ENCODE peak calls at places on chromosomes 6 and 20, in seven cellular contexts. I is esophagus squamous epithelium; H is breast epithelium; U is IMR-90; X is heart left ventricle; F is CD8-positive, alpha-beta T cell; Y is mesendoderm. L is an unnamed sample.
A peak's percentile ranks its signal among the peaks of the same experiment; 100 is the strongest.

GRCh38 chr6:124879992-124880355 is 82.3 kb upstream of the RNF217 start:
- DNase-seq in I (no peak), H (no peak), U (no peak), X (no peak), F (no peak), Y (no peak), L (no peak)

GRCh38 chr20:49750611-49751396 is 37.1 kb upstream of the B4GALT5 start:
- DNase-seq in I (no peak), H (no peak), U (no peak), X (no peak), F (no peak), Y (no peak), L (no peak)

GRCh38 chr6:110543106-110543505 is 66.7 kb upstream of the SLC22A16 start:
- DNase-seq in I (no peak), H (peak; percentile 62), U (no peak), X (peak; percentile 35), F (no peak), Y (no peak), L (no peak)

GRCh38 chr20:25084616-25085187 is 2.8 kb upstream of the VSX1 start:
- DNase-seq in I (no peak), H (peak; percentile 15), U (no peak), X (no peak), F (no peak), Y (no peak), L (no peak)

GRCh38 chr6:41716516-41717446 is 18.6 kb downstream of the TFEB start:
- DNase-seq in I (no peak), H (no peak), U (no peak), X (peak; percentile 61), F (no peak), Y (no peak), L (no peak)

GRCh38 chr20:62475027-62475818 is 572 bp downstream of the GATA5 start:
- DNase-seq in I (no peak), H (no peak), U (no peak), X (no peak), F (no peak), Y (peak; percentile 34), L (no peak)

GRCh38 chr20:15653396-15654207 is 919.6 kb downstream of the KIF16B start:
- DNase-seq in I (no peak), H (no peak), U (peak; percentile 48), X (no peak), F (no peak), Y (no peak), L (no peak)

GRCh38 chr20:47438464-47439381 is 63.0 kb upstream of the NCOA3 start:
- DNase-seq in I (no peak), H (peak; percentile 37), U (no peak), X (no peak), F (no peak), Y (peak; percentile 68), L (peak; percentile 56)

GRCh38 chr6:39777661-39778060 is 14.5 kb upstream of the DAAM2 start:
- DNase-seq in I (no peak), H (no peak), U (no peak), X (peak; percentile 52), F (no peak), Y (no peak), L (no peak)

GRCh38 chr6:39772559-39773283 is 19.5 kb upstream of the DAAM2 start:
- DNase-seq in I (no peak), H (no peak), U (peak; percentile 63), X (no peak), F (no peak), Y (no peak), L (no peak)

GRCh38 chr6:39776581-39776980 is 15.6 kb upstream of the DAAM2 start:
- DNase-seq in I (no peak), H (no peak), U (no peak), X (no peak), F (no peak), Y (peak; percentile 37), L (no peak)

GRCh38 chr6:39778581-39779270 is 13.4 kb upstream of the DAAM2 start:
- DNase-seq in I (no peak), H (no peak), U (peak; percentile 40), X (no peak), F (no peak), Y (no peak), L (no peak)

DNA sequence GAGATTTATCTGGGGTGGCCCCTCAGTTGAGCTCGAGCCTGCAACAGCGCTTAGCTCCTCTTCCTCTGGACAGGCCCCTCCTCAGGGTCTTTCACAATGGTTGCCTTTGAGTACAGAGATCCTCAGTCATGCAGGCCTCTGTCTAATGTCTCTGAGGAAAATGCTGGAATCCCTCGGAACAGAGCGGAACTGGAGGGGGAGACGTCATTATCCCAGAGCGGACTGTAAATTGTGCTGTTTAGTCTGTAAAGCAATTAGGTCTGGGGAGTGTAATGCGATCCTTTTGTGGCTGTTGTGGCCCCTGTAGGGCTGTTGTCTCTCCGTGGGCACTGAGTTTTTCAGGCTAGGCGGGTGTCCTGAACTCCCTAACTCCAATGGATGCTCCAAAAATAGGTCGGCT is 15.0 kb upstream of the DAAM2 start:
- DNase-seq in I (no peak), H (no peak), U (no peak), X (no peak), F (no peak), Y (no peak), L (no peak)
- H3K27ac ChIP-seq in I (peak overlapping the region; percentile 60), H (no peak overlapping the region), U (no peak overlapping the region), X (no peak overlapping the region), F (no peak overlapping the region), Y (no peak overlapping the region), L (no peak overlapping the region)

DNA sequence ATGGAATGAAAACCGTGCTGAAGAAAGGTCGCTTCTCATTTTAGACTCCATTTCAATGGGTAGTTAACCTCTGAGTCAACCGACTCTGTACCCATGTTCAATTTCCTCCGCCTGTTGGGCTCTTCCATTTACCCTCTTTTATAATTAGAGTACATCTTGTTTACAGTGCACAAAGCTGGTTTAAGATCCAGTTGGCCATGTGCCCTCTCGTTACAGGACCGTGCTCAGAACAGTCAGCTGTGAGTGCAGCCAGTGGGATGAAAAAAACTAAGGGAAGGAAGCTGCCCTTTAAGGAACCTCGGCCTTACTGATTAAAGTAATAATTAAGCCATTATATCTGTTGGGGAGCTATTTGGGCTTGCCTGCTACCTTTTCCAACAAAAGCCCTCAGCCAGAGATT is 68.7 kb downstream of the TMEM170B start:
- DNase-seq in I (no peak), H (peak; percentile 20), U (no peak), X (no peak), F (no peak), Y (no peak), L (no peak)
- H3K27ac ChIP-seq in I (peak overlapping the region; percentile 77), H (peak overlapping the region; percentile 25), U (no peak overlapping the region), X (no peak overlapping the region), F (no peak overlapping the region), Y (no peak overlapping the region), L (no peak overlapping the region)

GRCh38 chr6:45931254-45931653 is 84.4 kb downstream of the CLIC5 start:
- DNase-seq in I (no peak), H (no peak), U (no peak), X (no peak), F (no peak), Y (no peak), L (no peak)

GRCh38 chr6:45929421-45930361 is 86.0 kb downstream of the CLIC5 start:
- DNase-seq in I (no peak), H (no peak), U (no peak), X (no peak), F (no peak), Y (no peak), L (peak; percentile 25)

GRCh38 chr6:45928721-45929305 is 86.8 kb downstream of the CLIC5 start:
- DNase-seq in I (no peak), H (no peak), U (no peak), X (no peak), F (no peak), Y (no peak), L (no peak)

GRCh38 chr6:45927421-45928234 is 88.0 kb downstream of the CLIC5 start:
- DNase-seq in I (no peak), H (no peak), U (no peak), X (no peak), F (no peak), Y (no peak), L (no peak)

DNA sequence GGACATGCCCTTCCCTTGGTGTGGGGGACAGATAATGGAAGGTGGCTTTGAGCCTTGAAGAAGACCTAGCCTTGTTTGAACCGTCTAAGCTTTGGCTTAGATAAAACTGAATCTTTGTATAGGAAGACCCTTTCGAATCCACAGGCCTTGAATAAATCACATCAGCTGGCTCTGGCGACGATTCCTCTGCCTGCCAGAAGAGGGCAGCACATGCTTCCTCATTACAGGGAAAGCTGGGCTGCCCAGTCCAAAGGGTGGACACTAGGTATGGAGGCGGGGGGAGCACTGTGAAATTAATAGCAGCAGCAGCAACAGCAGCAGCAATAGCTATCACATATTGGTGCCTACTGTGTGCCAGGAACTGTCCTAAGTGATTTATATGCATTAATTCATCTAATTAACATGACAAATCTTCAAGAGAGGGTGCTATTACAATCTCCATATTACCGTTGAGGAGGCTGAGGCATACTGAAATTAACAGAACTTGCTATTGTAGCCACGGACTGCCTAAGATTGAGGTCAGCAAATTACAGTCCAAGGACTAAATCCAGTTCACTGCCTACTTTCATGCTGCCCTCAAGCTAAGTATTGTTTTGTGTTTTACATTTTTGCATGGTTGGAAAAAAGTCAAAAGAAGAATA is 85.1 kb downstream of the CLIC5 start:
- DNase-seq in I (no peak), H (peak; percentile 45), U (peak; percentile 41), X (peak; percentile 70), F (peak; percentile 60), Y (peak; percentile 72), L (peak; percentile 74)
- H3K27ac ChIP-seq in I (no peak overlapping the region), H (no peak overlapping the region), U (no peak overlapping the region), X (peak overlapping the region; percentile 33), F (no peak overlapping the region), Y (no peak overlapping the region), L (no peak overlapping the region)

GRCh38 chr6:139369068-139369467 is 5.4 kb downstream of the CITED2 start:
- DNase-seq in I (no peak), H (no peak), U (no peak), X (no peak), F (no peak), Y (peak; percentile 96), L (no peak)

GRCh38 chr6:139370707-139371345 is 3.6 kb downstream of the CITED2 start:
- DNase-seq in I (no peak), H (no peak), U (peak; percentile 63), X (no peak), F (no peak), Y (no peak), L (no peak)

GRCh38 chr6:139369568-139370046 is 4.8 kb downstream of the CITED2 start:
- DNase-seq in I (no peak), H (no peak), U (peak; percentile 80), X (no peak), F (no peak), Y (peak; percentile 75), L (peak; percentile 82)

GRCh38 chr6:139371421-139372253 is 2.8 kb downstream of the CITED2 start:
- DNase-seq in I (no peak), H (no peak), U (peak; percentile 50), X (no peak), F (no peak), Y (no peak), L (peak; percentile 50)

DNA sequence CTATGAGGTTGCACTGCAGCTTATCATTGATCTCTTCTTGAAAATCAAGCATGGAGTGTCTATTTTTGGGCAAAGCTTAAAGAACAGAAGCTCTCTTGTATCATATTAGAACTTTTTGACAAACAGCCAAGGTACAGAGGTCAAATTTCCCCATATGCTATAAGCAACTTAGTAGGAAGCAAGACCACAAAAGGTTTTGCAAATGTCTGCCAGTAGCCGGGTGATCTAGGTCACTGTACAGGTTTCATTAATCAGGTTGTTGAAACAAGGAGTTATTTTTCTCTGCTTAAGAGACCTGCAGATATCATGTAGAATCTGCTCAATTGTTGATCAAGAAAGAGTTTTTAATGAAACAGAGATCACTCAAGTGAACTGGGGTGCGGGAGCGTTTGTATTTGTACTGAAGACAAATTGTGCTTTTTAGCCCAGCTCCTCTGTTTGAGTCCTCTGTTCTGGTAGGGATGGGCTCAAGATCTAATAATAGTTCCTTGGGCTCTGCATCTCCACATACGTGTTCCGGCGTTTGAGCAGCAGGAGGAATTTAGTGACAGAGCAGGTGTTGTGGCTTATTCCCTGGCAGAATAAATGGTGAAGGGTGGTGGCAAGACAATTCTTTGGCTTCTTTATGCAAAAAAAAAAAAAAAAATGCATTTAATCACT is 4.3 kb downstream of the CITED2 start:
- DNase-seq in I (no peak), H (no peak), U (peak; percentile 72), X (no peak), F (no peak), Y (peak; percentile 50), L (peak; percentile 64)
- H3K27ac ChIP-seq in I (peak overlapping the region; percentile 99), H (peak overlapping the region; percentile 97), U (peak overlapping the region; percentile 41), X (peak overlapping the region; percentile 96), F (no peak overlapping the region), Y (peak overlapping the region; percentile 56), L (peak overlapping the region; percentile 66)

L was measured in Karpas-422.